ENCODE peak calls at places on chromosomes 13 and 19, in eight cellular contexts. O is CD4-positive, alpha-beta T cell; E is tibial artery; G is thyroid gland; Y is naive thymus-derived CD4-positive, alpha-beta T cell; I is tibial nerve; B is upper lobe of right lung; J is upper lobe of left lung. M is an unnamed sample. For H3K9me3, the result is how much of the 10 kb centered on the place peaks cover.

GRCh38 chr13:50598338-50598737 is 245.2 kb downstream of the DLEU7 start:
- DNase-seq in I (no peak), J (no peak), O (no peak), E (no peak), Y (no peak), G (no peak), B (no peak), M (no peak)

GRCh38 chr19:11088508-11089253 is 582 bp upstream of the LDLR start:
- DNase-seq in I (no peak), B (no peak), Y (no peak), J (no peak), G (peak), O (no peak), E (peak), M (no peak)

GRCh38 chr19:21233691-21234090 is 91.9 kb downstream of the ZNF431 start:
- DNase-seq in G (no peak), B (no peak), I (no peak), E (no peak), Y (no peak), J (no peak), O (no peak), M (no peak)

GRCh38 chr13:34941436-34941834 is 635 bp upstream of the NBEA start:
- DNase-seq in B (no peak), Y (peak), O (no peak), I (no peak), J (no peak), G (no peak), E (no peak), M (no peak)

GRCh38 chr13:102799544-102800144 is 725 bp downstream of the BIVM start:
- DNase-seq in O (no peak), J (no peak), B (peak), I (no peak), Y (no peak), E (no peak), G (peak), M (no peak)

GRCh38 chr13:67438465-67438864 is 208.3 kb upstream of the PCDH9 start:
- DNase-seq in J (no peak), B (no peak), E (no peak), O (no peak), I (no peak), Y (no peak), G (no peak), M (no peak)

GRCh38 chr13:97015661-97016350 is 21.5 kb upstream of the OXGR1 start:
- DNase-seq in I (no peak), G (no peak), J (no peak), O (no peak), B (no peak), E (no peak), Y (peak), M (no peak)

GRCh38 chr19:3284759-3285646 is 60.5 kb downstream of the CELF5 start:
- DNase-seq in G (peak), Y (peak), E (no peak), O (peak), J (peak), B (peak), I (no peak), M (peak)

GRCh38 chr13:103263448-103263847 is 197.2 kb upstream of the SLC10A2 start:
- DNase-seq in B (no peak), Y (no peak), I (no peak), J (no peak), G (no peak), E (no peak), O (no peak), M (no peak)

GRCh38 chr13:43159007-43159406 is 135.6 kb downstream of the DNAJC15 start:
- DNase-seq in J (no peak), G (peak), Y (no peak), E (no peak), I (no peak), B (no peak), O (no peak), M (no peak)

GRCh38 chr19:50155520-50156109 is 7.5 kb downstream of the IZUMO2 start:
- DNase-seq in I (no peak), B (no peak), Y (no peak), O (no peak), J (no peak), G (no peak), E (no peak), M (no peak)

GRCh38 chr13:32585625-32586021 is 629 bp upstream of the PDS5B start:
- DNase-seq in J (no peak), I (no peak), Y (no peak), G (no peak), B (no peak), E (no peak), O (no peak), M (no peak)

GRCh38 chr19:45468159-45468651 is 409 bp downstream of the FOSB start:
- DNase-seq in I (peak), G (peak), E (no peak), Y (peak), B (peak), J (no peak), O (no peak), M (peak)

GRCh38 chr19:7928334-7928706 is 2.4 kb upstream of the CTXN1 start:
- DNase-seq in O (no peak), G (no peak), B (no peak), Y (no peak), J (no peak), I (no peak), E (no peak), M (no peak)

GRCh38 chr13:44540761-44541434 is 35.2 kb downstream of the TSC22D1 start:
- DNase-seq in J (no peak), I (no peak), Y (no peak), B (no peak), O (no peak), G (no peak), E (no peak), M (no peak)

GRCh38 chr13:112693831-112694497 is 4.1 kb downstream of the ATP11A start:
- DNase-seq in O (no peak), E (peak), J (peak), Y (no peak), G (peak), I (peak), B (no peak), M (peak)

GRCh38 chr19:41323430-41324125 is 13.6 kb downstream of the CCDC97 start:
- DNase-seq in I (peak), G (peak), Y (no peak), J (peak), O (no peak), B (no peak), E (peak), M (no peak)

GRCh38 chr13:60759499-60759898 is 362.5 kb downstream of the TDRD3 start:
- DNase-seq in B (no peak), J (peak), E (no peak), I (no peak), O (no peak), G (peak), Y (no peak), M (no peak)

GRCh38 chr19:32372726-32373613 is 27.6 kb downstream of the ZNF507 start:
- DNase-seq in G (no peak), J (no peak), I (no peak), O (no peak), Y (no peak), B (no peak), E (no peak), M (no peak)

GRCh38 chr13:91574756-91575155 is 176.3 kb downstream of the GPC5 start:
- DNase-seq in J (no peak), Y (no peak), E (no peak), G (no peak), I (no peak), B (no peak), O (no peak), M (no peak)

GRCh38 chr13:74026753-74027152 is 107.5 kb downstream of the KLF12 start:
- DNase-seq in I (no peak), G (peak), B (no peak), E (no peak), O (peak), Y (peak), J (peak), M (no peak)

GRCh38 chr13:44079413-44080205 is 199.9 kb downstream of the LACC1 start:
- DNase-seq in O (no peak), E (no peak), G (no peak), I (no peak), J (no peak), B (no peak), Y (no peak), M (no peak)

GRCh38 chr19:28631931-28632330 is 581.0 kb downstream of the UQCRFS1 start:
- DNase-seq in B (no peak), J (no peak), E (no peak), O (no peak), G (no peak), Y (no peak), I (no peak), M (no peak)

GRCh38 chr13:40061466-40062450 is 406.3 kb downstream of the COG6 start:
- DNase-seq in B (no peak), J (no peak), Y (no peak), E (no peak), G (no peak), I (no peak), O (no peak), M (no peak)

GRCh38 chr13:37058801-37059135 is 720 bp downstream of the SUPT20H start:
- DNase-seq in E (no peak), I (no peak), O (peak), Y (no peak), B (no peak), J (no peak), G (peak), M (peak)

GRCh38 chr19:37905936-37906867 is at the start of gene WDR87:
- DNase-seq in B (peak), O (peak), G (peak), Y (peak), J (peak), E (no peak), I (no peak), M (peak)

GRCh38 chr13:106619688-106620555 is 52.0 kb upstream of the ARGLU1 start:
- DNase-seq in G (peak), J (peak), O (no peak), Y (peak), B (no peak), I (peak), E (peak), M (peak)

GRCh38 chr13:28497143-28497876 is 2.4 kb upstream of the FLT1 start:
- DNase-seq in E (no peak), Y (peak), B (no peak), O (no peak), I (no peak), G (no peak), J (no peak), M (no peak)

GRCh38 chr13:47798906-47799305 is 202.2 kb downstream of the SUCLA2 start:
- DNase-seq in J (no peak), B (no peak), E (no peak), I (no peak), Y (no peak), O (no peak), G (no peak), M (no peak)

GRCh38 chr19:4066682-4067395 is at the start of gene ZBTB7A:
- DNase-seq in E (peak), O (peak), Y (peak), G (peak), B (peak), J (peak), I (peak), M (peak)

GRCh38 chr13:63094069-63094468 is 1678.4 kb upstream of the PCDH20 start:
- DNase-seq in J (no peak), I (no peak), G (no peak), B (no peak), O (no peak), Y (no peak), E (no peak), M (no peak)

GRCh38 chr13:49444517-49445395 is 682 bp downstream of the SETDB2 start:
- DNase-seq in I (peak), J (peak), G (peak), Y (peak), O (peak), B (no peak), E (peak), M (peak)

GRCh38 chr19:7252364-7252763 is 41.9 kb downstream of the INSR start:
- DNase-seq in J (no peak), I (no peak), Y (no peak), O (no peak), B (no peak), E (no peak), G (no peak), M (no peak)

GRCh38 chr19:12680034-12680433 is 1.6 kb downstream of the DHPS start:
- DNase-seq in B (no peak), G (no peak), I (no peak), E (no peak), O (no peak), J (no peak), Y (no peak), M (no peak)

GRCh38 chr13:44755872-44756271 is 179.7 kb upstream of the TSC22D1 start:
- DNase-seq in J (no peak), Y (no peak), B (no peak), I (no peak), G (no peak), E (no peak), O (no peak), M (no peak)

GRCh38 chr13:79492313-79492798 is 11.4 kb downstream of the NDFIP2 start:
- DNase-seq in J (no peak), E (no peak), O (no peak), B (no peak), I (no peak), G (peak), Y (no peak), M (no peak)

GRCh38 chr13:42539670-42540069 is 34.3 kb upstream of the TNFSF11 start:
- DNase-seq in O (no peak), B (no peak), E (no peak), I (no peak), G (no peak), Y (no peak), J (no peak), M (no peak)

GRCh38 chr13:100721885-100722512 is 47.4 kb upstream of the TMTC4 start:
- DNase-seq in I (peak), Y (peak), J (peak), B (no peak), G (peak), E (peak), O (peak), M (peak)

DNA sequence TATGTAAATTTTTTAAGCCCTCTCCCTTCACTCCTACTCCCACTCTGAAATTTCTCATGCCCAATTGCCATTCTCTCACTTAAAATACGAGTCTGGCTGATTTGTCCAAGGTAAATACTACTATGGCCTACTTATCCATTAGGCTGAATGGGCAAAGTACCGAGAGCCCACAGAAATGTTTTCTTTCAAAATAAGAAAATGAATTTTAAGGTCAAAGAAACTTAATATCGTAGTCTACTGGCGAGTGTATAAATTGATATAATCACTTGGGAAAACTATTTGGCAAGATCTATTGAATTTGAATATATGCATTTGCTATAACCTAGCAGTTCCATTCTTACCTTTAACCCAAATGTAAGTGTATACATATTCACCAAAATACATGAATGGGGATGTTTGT is 32.7 kb downstream of the ZNF45 start:
- DNase-seq in Y (no peak), B (no peak), E (no peak), G (no peak), J (no peak), I (no peak), O (no peak), M (no peak)
- H3K9me3 ChIP-seq in Y (under half), B (under half), E (under half), G (under half), J (under half), I (under half), O (under half), M (under half)

DNA sequence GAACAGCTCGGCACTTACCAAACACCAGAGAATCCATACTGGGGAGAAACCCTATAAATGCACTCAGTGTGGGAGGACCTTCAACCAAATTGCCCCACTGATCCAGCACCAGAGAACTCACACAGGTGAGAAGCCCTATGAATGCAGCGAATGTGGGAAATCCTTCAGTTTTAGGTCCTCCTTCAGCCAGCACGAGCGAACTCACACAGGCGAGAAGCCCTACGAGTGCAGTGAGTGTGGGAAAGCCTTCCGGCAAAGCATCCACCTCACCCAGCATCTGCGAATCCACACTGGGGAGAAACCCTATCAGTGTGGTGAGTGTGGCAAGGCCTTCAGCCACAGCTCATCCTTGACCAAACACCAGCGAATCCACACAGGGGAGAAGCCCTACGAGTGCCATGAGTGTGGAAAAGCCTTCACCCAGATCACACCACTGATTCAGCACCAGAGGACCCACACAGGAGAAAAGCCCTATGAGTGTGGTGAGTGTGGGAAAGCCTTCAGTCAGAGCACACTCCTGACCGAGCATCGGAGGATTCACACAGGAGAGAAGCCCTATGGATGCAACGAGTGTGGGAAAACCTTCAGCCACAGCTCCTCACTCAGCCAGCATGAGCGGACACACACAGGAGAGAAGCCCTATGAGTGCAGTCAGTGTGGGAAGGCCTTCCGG is 8.3 kb downstream of the ZNF135 start:
- DNase-seq in O (no peak), I (no peak), B (no peak), Y (no peak), J (no peak), G (no peak), E (no peak), M (no peak)
- H3K9me3 ChIP-seq in O (half or more), I (under half), B (half or more), Y (under half), J (half or more), G (under half), E (under half), M (under half)

GRCh38 chr19:15643387-15643786 is 2.7 kb downstream of the CYP4F3 start:
- DNase-seq in G (no peak), Y (no peak), O (no peak), B (no peak), E (no peak), I (no peak), J (no peak), M (no peak)
- H3K9me3 ChIP-seq in G (under half), Y (under half), O (under half), B (under half), E (under half), I (under half), J (under half), M (under half)

GRCh38 chr19:22327321-22327720 is 41.1 kb downstream of the ZNF729 start:
- DNase-seq in B (no peak), O (no peak), E (no peak), Y (no peak), G (no peak), I (no peak), J (no peak), M (no peak)
- H3K9me3 ChIP-seq in B (under half), O (under half), E (under half), Y (under half), G (under half), I (under half), J (under half), M (under half)

DNA sequence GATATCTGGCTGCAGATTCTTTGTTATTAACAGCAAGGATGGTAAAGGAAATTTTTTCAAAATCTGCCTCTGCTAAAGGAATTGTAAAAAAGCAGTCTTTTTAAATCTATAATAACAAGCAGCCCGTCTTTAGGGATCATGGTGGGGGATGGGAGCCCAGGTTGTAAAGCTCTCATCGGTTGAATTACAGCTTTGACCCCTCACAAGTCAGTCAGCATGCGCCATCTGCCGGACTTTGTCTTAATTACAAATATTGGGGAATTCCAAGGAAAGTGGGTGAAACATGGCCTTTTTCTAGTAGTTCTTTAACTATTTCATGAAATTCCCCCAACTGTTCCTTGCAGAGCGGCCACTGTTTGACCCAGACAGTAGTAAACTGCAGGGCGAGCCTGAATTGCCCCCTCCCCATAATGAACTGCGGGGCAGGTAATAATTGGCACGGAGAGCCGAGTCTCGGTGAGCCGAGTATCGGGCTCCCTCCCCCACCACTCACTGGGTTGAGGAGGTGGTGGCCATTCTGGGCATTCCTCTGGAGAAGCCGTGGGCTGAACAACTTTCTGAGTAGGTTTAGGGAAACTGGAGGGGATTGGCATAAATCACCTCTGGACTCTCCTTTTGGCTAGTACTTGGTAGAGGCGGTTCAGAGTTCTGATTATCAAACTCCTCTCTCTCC is 11.6 kb downstream of the ZNF578 start:
- DNase-seq in B (no peak), I (no peak), Y (no peak), E (no peak), J (no peak), G (no peak), O (no peak), M (no peak)
- H3K9me3 ChIP-seq in B (half or more), I (under half), Y (under half), E (under half), J (half or more), G (under half), O (half or more), M (half or more)

GRCh38 chr19:34681478-34681877 is 4.0 kb downstream of the ZNF302 start:
- DNase-seq in E (no peak), G (no peak), J (no peak), O (no peak), Y (no peak), I (no peak), B (no peak), M (no peak)
- H3K9me3 ChIP-seq in E (under half), G (under half), J (half or more), O (half or more), Y (under half), I (under half), B (under half), M (under half)

GRCh38 chr19:22600690-22601648 is 33.2 kb upstream of the ZNF492 start:
- DNase-seq in O (no peak), B (no peak), J (no peak), Y (no peak), G (no peak), E (no peak), I (no peak), M (no peak)

GRCh38 chr19:22595422-22595821 is 38.7 kb upstream of the ZNF492 start:
- DNase-seq in Y (no peak), B (no peak), E (no peak), J (no peak), O (no peak), G (no peak), I (no peak), M (no peak)

DNA sequence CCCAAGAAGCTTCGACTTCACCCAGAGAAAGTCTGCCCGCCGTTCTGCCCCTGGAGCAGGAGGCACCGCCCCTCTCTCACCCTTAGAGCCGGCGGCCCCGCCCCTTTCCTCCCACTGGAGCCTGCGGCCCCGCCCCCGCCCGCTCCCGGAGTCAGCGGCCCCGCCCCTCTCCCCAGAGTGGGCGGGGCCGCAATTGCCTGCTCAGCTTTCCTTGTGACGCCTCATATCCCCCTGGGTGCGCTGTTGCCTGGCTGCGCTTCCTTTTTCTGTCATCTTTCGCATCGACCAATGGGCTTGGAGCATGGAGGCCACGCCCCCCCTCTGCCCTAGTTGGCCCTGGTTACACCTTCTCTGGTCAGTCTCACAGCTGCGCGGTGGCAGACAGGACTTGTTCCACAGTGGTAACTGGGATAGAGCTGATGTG is 38.2 kb upstream of the ZNF492 start:
- DNase-seq in O (no peak), J (no peak), B (no peak), Y (no peak), I (peak), G (peak), E (peak), M (no peak)
- H3K9me3 ChIP-seq in O (under half), J (under half), B (under half), Y (under half), I (under half), G (under half), E (under half), M (under half)

GRCh38 chr19:35549879-35550523 is 4.6 kb downstream of the TMEM147 start:
- DNase-seq in O (no peak), B (no peak), I (no peak), Y (no peak), J (no peak), E (no peak), G (peak), M (no peak)
- H3K9me3 ChIP-seq in O (under half), B (under half), I (under half), Y (under half), J (under half), E (under half), G (under half), M (under half)

M was measured in Peyer's patch.